ENCODE peak calls at places on chromosomes 16 and 17, in four cellular contexts. H, V, Y and K are unnamed samples.

GRCh38 chr17:19996502-19996901 is 12.7 kb upstream of the SPECC1 start:
- DNase-seq in H (no peak), V (peak; percentile 19), Y (no peak), K (no peak)

GRCh38 chr16:67555795-67556212 is 6.5 kb upstream of the CTCF start:
- DNase-seq in H (peak; percentile 16), V (no peak), Y (no peak), K (peak; percentile 74)

GRCh38 chr17:68184816-68185436 is 62.9 kb upstream of the AMZ2 start:
- DNase-seq in H (no peak), V (no peak), Y (peak; percentile 47), K (no peak)

GRCh38 chr17:72191901-72192300 is 71.1 kb downstream of the SOX9 start:
- DNase-seq in H (no peak), V (no peak), Y (no peak), K (no peak)

GRCh38 chr17:28173801-28174200 is 131.3 kb downstream of the NLK start:
- DNase-seq in H (no peak), V (no peak), Y (no peak), K (no peak)

GRCh38 chr16:30895592-30896202 is 717 bp upstream of the CTF1 start:
- DNase-seq in H (peak; percentile 34), V (no peak), Y (no peak), K (no peak)

GRCh38 chr17:74519951-74520553 is 11.2 kb downstream of the CD300LB start:
- DNase-seq in H (no peak), V (no peak), Y (no peak), K (no peak)

GRCh38 chr17:30376621-30377452 is 1.9 kb upstream of the CPD start:
- DNase-seq in H (no peak), V (no peak), Y (peak; percentile 49), K (peak; percentile 82)

GRCh38 chr16:29911676-29912010 is 11.4 kb downstream of the ASPHD1 start:
- DNase-seq in H (no peak), V (no peak), Y (no peak), K (no peak)

GRCh38 chr16:13291934-13292333 is 390.5 kb downstream of the SHISA9 start:
- DNase-seq in H (no peak), V (peak; percentile 74), Y (no peak), K (no peak)

GRCh38 chr16:86809458-86809955 is 231.2 kb downstream of the FOXL1 start:
- DNase-seq in H (no peak), V (no peak), Y (no peak), K (peak; percentile 71)

GRCh38 chr17:66353937-66354401 is 51.6 kb downstream of the PRKCA start:
- DNase-seq in H (no peak), V (no peak), Y (no peak), K (peak; percentile 46)

GRCh38 chr16:31455601-31456314 is 3.5 kb upstream of the ARMC5 start:
- DNase-seq in H (no peak), V (peak; percentile 51), Y (no peak), K (no peak)

GRCh38 chr16:84836234-84836647 is 16.5 kb downstream of the CRISPLD2 start:
- DNase-seq in H (no peak), V (peak; percentile 85), Y (no peak), K (peak; percentile 100)

GRCh38 chr16:85445779-85446222 is 167.3 kb upstream of the GSE1 start:
- DNase-seq in H (no peak), V (no peak), Y (no peak), K (no peak)

GRCh38 chr16:75948441-75948840 is 222.2 kb upstream of the CPHXL start:
- DNase-seq in H (no peak), V (no peak), Y (no peak), K (no peak)

GRCh38 chr16:1621851-1622250 is 9.7 kb downstream of the CRAMP1 start:
- DNase-seq in H (no peak), V (no peak), Y (peak; percentile 71), K (no peak)

GRCh38 chr16:67673712-67674580 is 7.3 kb downstream of the C16orf86 start:
- DNase-seq in H (no peak), V (no peak), Y (no peak), K (no peak)

GRCh38 chr16:85453-85782 is 7.4 kb downstream of the MPG start:
- DNase-seq in H (no peak), V (no peak), Y (no peak), K (no peak)
- TF ChIP-seq EZH2 in H (no peak), V (no peak), Y (no peak), K (no peak)

GRCh38 chr17:45850011-45850410 is 5.3 kb downstream of the SPPL2C start:
- DNase-seq in H (no peak), V (no peak), Y (no peak), K (no peak)

GRCh38 chr17:45849536-45849990 is 4.9 kb downstream of the SPPL2C start:
- DNase-seq in H (no peak), V (no peak), Y (no peak), K (no peak)

GRCh38 chr17:45851464-45851863 is 6.8 kb downstream of the SPPL2C start:
- DNase-seq in H (no peak), V (no peak), Y (peak; percentile 74), K (no peak)

GRCh38 chr17:45851022-45851421 is 6.3 kb downstream of the SPPL2C start:
- DNase-seq in H (no peak), V (no peak), Y (no peak), K (no peak)

GRCh38 chr17:45850468-45850867 is 5.8 kb downstream of the SPPL2C start:
- DNase-seq in H (no peak), V (no peak), Y (no peak), K (no peak)
- H3K4me1 ChIP-seq in H (no peaks in the 10 kb centered on the region), V (no peaks in the 10 kb centered on the region), Y (peaks cover 17% of the 10 kb centered on the region), K (no peaks in the 10 kb centered on the region)

GRCh38 chr16:49478107-49478506 is 104.5 kb downstream of the C16orf78 start:
- DNase-seq in H (no peak), V (no peak), Y (no peak), K (no peak)
- TF ChIP-seq EZH2phosphoT487 in H (no peak), V (no peak), Y (no peak), K (no peak)

GRCh38 chr16:54938351-54939346 is 8.0 kb downstream of the IRX5 start:
- DNase-seq in H (no peak), V (peak; percentile 70), Y (no peak), K (peak; percentile 73)
- TF ChIP-seq EZH2 in H (no peak), V (peak; percentile 72), Y (no peak), K (no peak)

GRCh38 chr17:31536451-31536850 is 145.0 kb downstream of the RAB11FIP4 start:
- DNase-seq in H (no peak), V (no peak), Y (no peak), K (no peak)

GRCh38 chr17:31535581-31535981 is 144.1 kb downstream of the RAB11FIP4 start:
- DNase-seq in H (no peak), V (no peak), Y (peak; percentile 89), K (no peak)

GRCh38 chr17:31540602-31541307 is 149.3 kb downstream of the RAB11FIP4 start:
- DNase-seq in H (no peak), V (no peak), Y (no peak), K (no peak)

GRCh38 chr17:31537558-31537957 is 146.1 kb downstream of the RAB11FIP4 start:
- DNase-seq in H (no peak), V (no peak), Y (no peak), K (peak; percentile 80)

DNA sequence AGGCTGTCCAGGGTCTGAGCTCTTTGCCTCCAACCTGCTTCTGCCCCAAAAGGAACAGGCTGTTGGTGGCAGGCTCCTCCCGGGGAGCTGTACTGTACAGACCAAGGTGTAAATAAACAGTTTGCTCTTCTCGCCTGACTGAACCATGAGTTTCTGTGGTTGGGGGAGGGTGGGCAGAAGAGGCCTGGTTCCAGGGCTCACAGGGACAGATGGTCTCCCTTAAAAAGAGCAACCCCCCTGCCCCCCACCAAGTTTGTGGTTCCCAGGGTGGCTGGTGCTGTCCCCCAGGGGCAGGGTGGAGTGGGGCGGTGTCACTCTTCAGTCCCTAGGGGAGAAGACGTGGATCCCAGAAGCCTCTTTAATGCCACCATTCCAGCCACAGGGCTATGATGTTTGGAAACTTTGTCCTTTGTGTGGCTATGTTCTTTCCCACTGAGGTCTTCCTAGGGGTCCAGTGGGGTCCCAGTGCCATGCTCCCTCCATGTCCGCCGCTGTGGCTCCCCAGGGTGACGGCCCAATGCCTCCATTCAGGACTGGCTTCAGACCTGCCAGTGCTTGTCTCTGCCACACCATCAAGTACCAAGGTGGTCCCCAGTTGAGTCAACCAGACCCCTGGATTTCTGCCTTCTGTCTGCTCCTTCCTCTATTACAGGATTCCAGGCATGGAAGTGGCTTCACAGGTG is 146.7 kb downstream of the RAB11FIP4 start:
- DNase-seq in H (no peak), V (no peak), Y (no peak), K (no peak)
- H3K4me1 ChIP-seq in H (peaks cover 15% of the 10 kb centered on the region), V (peaks cover 4% of the 10 kb centered on the region), Y (peaks cover 22% of the 10 kb centered on the region), K (peaks cover 21% of the 10 kb centered on the region)

GRCh38 chr17:59151007-59151406 is 4.0 kb downstream of the SKA2 start:
- DNase-seq in H (no peak), V (no peak), Y (no peak), K (no peak)

GRCh38 chr17:59145571-59146096 is 9.4 kb downstream of the SKA2 start:
- DNase-seq in H (no peak), V (no peak), Y (no peak), K (no peak)

GRCh38 chr17:59149841-59150511 is 5.0 kb downstream of the SKA2 start:
- DNase-seq in H (no peak), V (no peak), Y (no peak), K (no peak)

GRCh38 chr17:59151591-59151990 is 3.4 kb downstream of the SKA2 start:
- DNase-seq in H (no peak), V (no peak), Y (no peak), K (no peak)

DNA sequence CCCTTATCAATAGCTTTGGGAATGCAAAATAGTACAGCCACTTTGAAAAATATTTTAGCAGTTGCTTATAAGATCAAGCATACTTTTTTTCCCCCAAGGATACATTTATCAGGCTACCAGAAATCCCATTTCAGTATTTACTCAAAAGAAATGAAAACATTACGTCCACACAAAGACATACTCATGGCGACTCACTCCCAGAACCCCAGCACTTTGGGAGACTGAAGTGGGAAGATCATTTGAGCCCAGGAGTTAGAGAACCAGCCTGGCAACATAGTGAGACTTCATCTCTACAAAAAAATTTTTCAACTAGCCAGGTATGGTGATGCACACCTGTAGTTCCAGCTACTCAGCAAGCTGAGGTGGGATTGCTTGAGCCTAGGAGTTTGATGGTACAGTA is 5.9 kb downstream of the SKA2 start:
- DNase-seq in H (no peak), V (no peak), Y (no peak), K (peak; percentile 83)
- TF ChIP-seq EZH2phosphoT487 in H (no peak), V (no peak), Y (no peak), K (no peak)